ENCODE peak calls at places on chromosome 1, in eight cellular contexts. Z, F, D, Y, G, O, P and H are unnamed samples.

GRCh38 chr1:59978026-59978425 is 51.5 kb upstream of the CYP2J2 start:
- DNase-seq in Z (no peak), F (no peak), D (no peak), Y (no peak), G (no peak), O (no peak), P (no peak), H (no peak)

GRCh38 chr1:86703696-86704455 is 500 bp upstream of the SH3GLB1 start:
- DNase-seq in Z (no peak), F (peak; percentile 32), D (peak; percentile 56), Y (peak; percentile 57), G (no peak), O (no peak), P (no peak), H (peak; percentile 78)

GRCh38 chr1:150563340-150564038 is 14.3 kb downstream of the ADAMTSL4 start:
- DNase-seq in Z (peak; percentile 43), F (peak; percentile 52), D (peak; percentile 75), Y (no peak), G (no peak), O (no peak), P (peak; percentile 56), H (peak; percentile 82)

GRCh38 chr1:156002182-156002911 is 18.4 kb downstream of the SSR2 start:
- DNase-seq in Z (no peak), F (no peak), D (no peak), Y (no peak), G (no peak), O (no peak), P (no peak), H (no peak)

GRCh38 chr1:235866207-235866912 is at the start of gene LYST:
- DNase-seq in Z (peak; percentile 52), F (peak; percentile 45), D (peak; percentile 69), Y (peak; percentile 46), G (peak; percentile 61), O (no peak), P (peak; percentile 76), H (peak; percentile 66)

GRCh38 chr1:8687053-8687452 is 130.4 kb downstream of the RERE start:
- DNase-seq in Z (peak; percentile 64), F (no peak), D (no peak), Y (no peak), G (no peak), O (no peak), P (peak; percentile 74), H (no peak)

GRCh38 chr1:35718492-35719336 is at the start of gene C1orf216:
- DNase-seq in Z (peak; percentile 72), F (peak; percentile 52), D (peak; percentile 75), Y (peak; percentile 71), G (peak; percentile 79), O (peak; percentile 80), P (peak; percentile 86), H (peak; percentile 52)

GRCh38 chr1:37999434-38000232 is 5.7 kb downstream of the FHL3 start:
- DNase-seq in Z (peak; percentile 66), F (no peak), D (no peak), Y (peak; percentile 59), G (peak; percentile 86), O (peak; percentile 59), P (peak; percentile 90), H (peak; percentile 37)

GRCh38 chr1:56456426-56457101 is 122.8 kb downstream of the PLPP3 start:
- DNase-seq in Z (peak; percentile 84), F (no peak), D (no peak), Y (no peak), G (no peak), O (no peak), P (peak; percentile 80), H (no peak)

GRCh38 chr1:154962238-154962678 is 676 bp upstream of the PYGO2 start:
- DNase-seq in Z (peak; percentile 22), F (no peak), D (peak; percentile 61), Y (no peak), G (no peak), O (peak; percentile 40), P (peak; percentile 33), H (no peak)

GRCh38 chr1:155437405-155437804 is 116.7 kb downstream of the RUSC1 start:
- DNase-seq in Z (no peak), F (no peak), D (no peak), Y (no peak), G (no peak), O (no peak), P (no peak), H (no peak)

GRCh38 chr1:172906778-172907592 is 143.8 kb downstream of the TNFSF18 start:
- DNase-seq in Z (peak; percentile 93), F (peak; percentile 16), D (no peak), Y (no peak), G (peak; percentile 64), O (no peak), P (peak; percentile 85), H (peak; percentile 39)

GRCh38 chr1:41978986-41979385 is 60.3 kb upstream of the HIVEP3 start:
- DNase-seq in Z (no peak), F (no peak), D (no peak), Y (no peak), G (no peak), O (no peak), P (no peak), H (no peak)

GRCh38 chr1:88873737-88874374 is 17.5 kb downstream of the GTF2B start:
- DNase-seq in Z (peak; percentile 23), F (no peak), D (no peak), Y (no peak), G (no peak), O (no peak), P (peak; percentile 58), H (no peak)

GRCh38 chr1:167121375-167122120 is 27.7 kb downstream of the STYXL2 start:
- DNase-seq in Z (no peak), F (peak; percentile 10), D (no peak), Y (peak; percentile 73), G (no peak), O (peak; percentile 46), P (peak; percentile 16), H (peak; percentile 26)

GRCh38 chr1:201890806-201891450 is 2.2 kb downstream of the SHISA4 start:
- DNase-seq in Z (no peak), F (no peak), D (no peak), Y (no peak), G (no peak), O (no peak), P (no peak), H (no peak)

GRCh38 chr1:190129367-190129766 is 348.3 kb downstream of the BRINP3 start:
- DNase-seq in Z (no peak), F (no peak), D (no peak), Y (no peak), G (no peak), O (no peak), P (no peak), H (no peak)

GRCh38 chr1:190124068-190124467 is 353.6 kb downstream of the BRINP3 start:
- DNase-seq in Z (peak; percentile 8), F (no peak), D (no peak), Y (no peak), G (no peak), O (no peak), P (no peak), H (no peak)

DNA sequence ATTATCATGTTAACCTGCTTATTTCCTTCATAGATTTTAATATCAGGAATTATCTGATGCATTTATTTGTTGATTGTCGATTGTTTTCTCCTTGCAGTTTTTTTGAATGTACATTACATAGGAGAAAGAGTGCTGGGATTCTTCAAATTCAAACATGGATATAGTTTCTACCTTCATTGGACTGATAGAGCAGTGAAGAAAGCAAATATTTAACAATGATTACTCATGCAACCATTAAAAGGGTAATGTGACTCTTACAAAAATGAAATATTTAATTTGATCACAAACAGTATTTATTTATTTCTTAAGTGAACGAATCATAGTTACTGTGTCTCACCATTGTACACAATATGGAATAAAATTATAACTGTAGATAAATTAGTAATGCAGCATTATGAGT is 350.9 kb downstream of the BRINP3 start:
- DNase-seq in Z (no peak), F (no peak), D (no peak), Y (no peak), G (no peak), O (no peak), P (no peak), H (no peak)
- H3K27ac ChIP-seq in Z (no peak overlapping the region), F (no peak overlapping the region), D (no peak overlapping the region), Y (no peak overlapping the region), G (no peak overlapping the region), O (no peak overlapping the region), P (no peak overlapping the region), H (no peak overlapping the region)

GRCh38 chr1:9763914-9764313 is 59.9 kb downstream of the CLSTN1 start:
- DNase-seq in Z (no peak), F (no peak), D (no peak), Y (no peak), G (no peak), O (no peak), P (no peak), H (no peak)
- H3K27ac ChIP-seq in Z (no peak overlapping the region), F (no peak overlapping the region), D (no peak overlapping the region), Y (no peak overlapping the region), G (no peak overlapping the region), O (no peak overlapping the region), P (no peak overlapping the region), H (no peak overlapping the region)

GRCh38 chr1:65535981-65536380 is 115.5 kb downstream of the LEPR start:
- DNase-seq in Z (no peak), F (no peak), D (no peak), Y (no peak), G (no peak), O (no peak), P (no peak), H (no peak)

GRCh38 chr1:65527211-65527610 is 106.7 kb downstream of the LEPR start:
- DNase-seq in Z (peak; percentile 41), F (no peak), D (no peak), Y (no peak), G (no peak), O (no peak), P (peak; percentile 73), H (no peak)

GRCh38 chr1:65527672-65528071 is 107.2 kb downstream of the LEPR start:
- DNase-seq in Z (no peak), F (no peak), D (no peak), Y (no peak), G (no peak), O (no peak), P (peak; percentile 55), H (no peak)

GRCh38 chr1:65528104-65528503 is 107.6 kb downstream of the LEPR start:
- DNase-seq in Z (no peak), F (no peak), D (no peak), Y (no peak), G (no peak), O (no peak), P (peak; percentile 48), H (no peak)

DNA sequence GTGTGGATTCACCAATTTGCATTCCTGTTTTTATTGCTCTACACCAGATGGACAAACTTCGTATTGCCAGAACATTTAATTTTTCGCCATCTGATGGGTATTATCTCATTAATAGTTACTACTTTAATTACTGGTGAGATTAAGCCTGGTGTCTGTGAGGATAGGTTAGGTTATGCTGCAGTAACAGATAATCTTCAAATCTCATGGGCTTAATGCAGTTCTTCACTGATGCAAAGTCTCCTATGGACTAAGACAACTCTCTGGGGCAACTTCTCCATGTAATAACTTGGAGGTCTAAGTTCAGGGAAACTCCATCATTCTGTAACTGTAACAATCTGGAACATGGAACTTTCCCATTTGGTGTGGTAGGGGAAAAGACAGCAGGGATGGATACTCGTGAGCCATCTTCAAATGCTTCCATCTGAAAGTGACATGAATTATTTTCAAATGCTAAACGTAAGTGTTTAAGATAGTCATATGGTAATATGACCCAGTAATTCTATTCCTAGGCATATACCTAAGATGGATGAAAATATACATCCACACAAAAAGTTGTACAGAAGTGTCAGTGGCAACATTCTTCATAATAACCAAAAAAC is 111.6 kb downstream of the LEPR start:
- DNase-seq in Z (no peak), F (no peak), D (no peak), Y (no peak), G (no peak), O (no peak), P (no peak), H (no peak)
- H3K27ac ChIP-seq in Z (no peak overlapping the region), F (no peak overlapping the region), D (no peak overlapping the region), Y (no peak overlapping the region), G (no peak overlapping the region), O (no peak overlapping the region), P (no peak overlapping the region), H (no peak overlapping the region)

GRCh38 chr1:116686723-116687368 is 19.3 kb upstream of the IGSF3 start:
- DNase-seq in Z (no peak), F (no peak), D (no peak), Y (no peak), G (no peak), O (no peak), P (no peak), H (no peak)
- H3K27ac ChIP-seq in Z (no peak overlapping the region), F (no peak overlapping the region), D (no peak overlapping the region), Y (no peak overlapping the region), G (no peak overlapping the region), O (no peak overlapping the region), P (peak overlapping the region; percentile 69), H (no peak overlapping the region)